ENCODE peak calls at places on chromosome 20, in seven cellular contexts. One of them, this sample, is unnamed.

GRCh38 chr20:36349384-36350170 is 43.4 kb downstream of the DLGAP4 start:
- DNase-seq in OCI-LY7: no peak
- DNase-seq in stimulated activated naive CD4-positive, alpha-beta T cell: no peak
- DNase-seq in EL: peak
- DNase-seq in amniotic stem cell: no peak
- DNase-seq in heart left ventricle: no peak
- DNase-seq in adrenal gland: no peak
- DNase-seq in this sample: no peak

GRCh38 chr20:8474027-8474668 is 342.1 kb downstream of the PLCB1 start:
- DNase-seq in EL: no peak
- DNase-seq in stimulated activated naive CD4-positive, alpha-beta T cell: no peak
- DNase-seq in OCI-LY7: no peak
- DNase-seq in heart left ventricle: no peak
- DNase-seq in adrenal gland: no peak
- DNase-seq in amniotic stem cell: no peak
- DNase-seq in this sample: no peak

GRCh38 chr20:22371843-22372242 is 212.5 kb downstream of the FOXA2 start:
- DNase-seq in OCI-LY7: peak
- DNase-seq in EL: no peak
- DNase-seq in stimulated activated naive CD4-positive, alpha-beta T cell: peak
- DNase-seq in heart left ventricle: no peak
- DNase-seq in adrenal gland: no peak
- DNase-seq in amniotic stem cell: no peak
- DNase-seq in this sample: no peak

GRCh38 chr20:36632487-36633284 is 13.3 kb downstream of the SLA2 start:
- DNase-seq in amniotic stem cell: no peak
- DNase-seq in OCI-LY7: no peak
- DNase-seq in heart left ventricle: no peak
- DNase-seq in EL: no peak
- DNase-seq in stimulated activated naive CD4-positive, alpha-beta T cell: no peak
- DNase-seq in adrenal gland: no peak
- DNase-seq in this sample: no peak

GRCh38 chr20:33689973-33690372 is 3.8 kb upstream of the E2F1 start:
- DNase-seq in stimulated activated naive CD4-positive, alpha-beta T cell: no peak
- DNase-seq in heart left ventricle: no peak
- DNase-seq in adrenal gland: peak
- DNase-seq in OCI-LY7: no peak
- DNase-seq in amniotic stem cell: no peak
- DNase-seq in EL: peak
- DNase-seq in this sample: no peak

GRCh38 chr20:44463466-44463865 is 12.2 kb upstream of the TTPAL start:
- DNase-seq in EL: no peak
- DNase-seq in heart left ventricle: no peak
- DNase-seq in adrenal gland: no peak
- DNase-seq in amniotic stem cell: no peak
- DNase-seq in OCI-LY7: no peak
- DNase-seq in stimulated activated naive CD4-positive, alpha-beta T cell: no peak
- DNase-seq in this sample: no peak

GRCh38 chr20:46022411-46023147 is 6.4 kb upstream of the SLC12A5 start:
- DNase-seq in amniotic stem cell: no peak
- DNase-seq in heart left ventricle: peak
- DNase-seq in OCI-LY7: peak
- DNase-seq in adrenal gland: peak
- DNase-seq in EL: peak
- DNase-seq in stimulated activated naive CD4-positive, alpha-beta T cell: no peak
- DNase-seq in this sample: peak

GRCh38 chr20:24754691-24755090 is 194.4 kb upstream of the CST7 start:
- DNase-seq in OCI-LY7: no peak
- DNase-seq in heart left ventricle: no peak
- DNase-seq in stimulated activated naive CD4-positive, alpha-beta T cell: no peak
- DNase-seq in EL: no peak
- DNase-seq in amniotic stem cell: no peak
- DNase-seq in adrenal gland: no peak
- DNase-seq in this sample: no peak

GRCh38 chr20:13325033-13325432 is 104.0 kb downstream of the ISM1 start:
- DNase-seq in heart left ventricle: no peak
- DNase-seq in adrenal gland: peak
- DNase-seq in EL: peak
- DNase-seq in stimulated activated naive CD4-positive, alpha-beta T cell: no peak
- DNase-seq in OCI-LY7: no peak
- DNase-seq in amniotic stem cell: no peak
- DNase-seq in this sample: no peak

GRCh38 chr20:60086936-60087562 is 128.8 kb downstream of the CDH26 start:
- DNase-seq in heart left ventricle: no peak
- DNase-seq in adrenal gland: no peak
- DNase-seq in amniotic stem cell: no peak
- DNase-seq in stimulated activated naive CD4-positive, alpha-beta T cell: no peak
- DNase-seq in EL: no peak
- DNase-seq in OCI-LY7: no peak
- DNase-seq in this sample: no peak

GRCh38 chr20:25309395-25310267 is 61.7 kb downstream of the PYGB start:
- DNase-seq in OCI-LY7: no peak
- DNase-seq in heart left ventricle: no peak
- DNase-seq in EL: peak
- DNase-seq in amniotic stem cell: peak
- DNase-seq in adrenal gland: peak
- DNase-seq in stimulated activated naive CD4-positive, alpha-beta T cell: no peak
- DNase-seq in this sample: peak

GRCh38 chr20:60172306-60172984 is 214.2 kb downstream of the CDH26 start:
- DNase-seq in heart left ventricle: no peak
- DNase-seq in EL: no peak
- DNase-seq in OCI-LY7: no peak
- DNase-seq in amniotic stem cell: no peak
- DNase-seq in adrenal gland: no peak
- DNase-seq in stimulated activated naive CD4-positive, alpha-beta T cell: no peak
- DNase-seq in this sample: no peak

GRCh38 chr20:57470212-57470522 is 54.8 kb downstream of the CTCFL start:
- DNase-seq in OCI-LY7: peak
- DNase-seq in stimulated activated naive CD4-positive, alpha-beta T cell: no peak
- DNase-seq in EL: no peak
- DNase-seq in heart left ventricle: no peak
- DNase-seq in amniotic stem cell: no peak
- DNase-seq in adrenal gland: no peak
- DNase-seq in this sample: no peak

GRCh38 chr20:7459123-7459522 is 481.1 kb downstream of the HAO1 start:
- DNase-seq in heart left ventricle: no peak
- DNase-seq in adrenal gland: no peak
- DNase-seq in EL: no peak
- DNase-seq in stimulated activated naive CD4-positive, alpha-beta T cell: no peak
- DNase-seq in amniotic stem cell: no peak
- DNase-seq in OCI-LY7: no peak
- DNase-seq in this sample: no peak

GRCh38 chr20:45971425-45971674 is 653 bp downstream of the ZNF335 start:
- DNase-seq in adrenal gland: no peak
- DNase-seq in OCI-LY7: no peak
- DNase-seq in amniotic stem cell: no peak
- DNase-seq in EL: no peak
- DNase-seq in heart left ventricle: no peak
- DNase-seq in stimulated activated naive CD4-positive, alpha-beta T cell: no peak
- DNase-seq in this sample: no peak

GRCh38 chr20:45406260-45407066 is 1.6 kb upstream of the DBNDD2 start:
- DNase-seq in adrenal gland: peak
- DNase-seq in stimulated activated naive CD4-positive, alpha-beta T cell: peak
- DNase-seq in heart left ventricle: peak
- DNase-seq in amniotic stem cell: no peak
- DNase-seq in OCI-LY7: no peak
- DNase-seq in EL: peak
- DNase-seq in this sample: peak

GRCh38 chr20:63740501-63741353 is 1.2 kb downstream of the SLC2A4RG start:
- DNase-seq in OCI-LY7: peak
- DNase-seq in stimulated activated naive CD4-positive, alpha-beta T cell: peak
- DNase-seq in heart left ventricle: peak
- DNase-seq in adrenal gland: peak
- DNase-seq in EL: peak
- DNase-seq in amniotic stem cell: peak
- DNase-seq in this sample: peak

GRCh38 chr20:45059022-45059728 is 41.8 kb downstream of the KCNS1 start:
- DNase-seq in adrenal gland: no peak
- DNase-seq in EL: peak
- DNase-seq in stimulated activated naive CD4-positive, alpha-beta T cell: no peak
- DNase-seq in heart left ventricle: no peak
- DNase-seq in OCI-LY7: no peak
- DNase-seq in amniotic stem cell: no peak
- DNase-seq in this sample: no peak

GRCh38 chr20:17873410-17874270 is 95.0 kb downstream of the SNX5 start:
- DNase-seq in EL: peak
- DNase-seq in adrenal gland: peak
- DNase-seq in amniotic stem cell: peak
- DNase-seq in OCI-LY7: no peak
- DNase-seq in stimulated activated naive CD4-positive, alpha-beta T cell: no peak
- DNase-seq in heart left ventricle: peak
- DNase-seq in this sample: peak

GRCh38 chr20:20366896-20367680 is 816 bp upstream of the INSM1 start:
- DNase-seq in heart left ventricle: no peak
- DNase-seq in OCI-LY7: no peak
- DNase-seq in amniotic stem cell: no peak
- DNase-seq in stimulated activated naive CD4-positive, alpha-beta T cell: no peak
- DNase-seq in adrenal gland: no peak
- DNase-seq in EL: no peak
- DNase-seq in this sample: no peak

GRCh38 chr20:23232679-23233308 is 117.8 kb upstream of the NXT1 start:
- DNase-seq in stimulated activated naive CD4-positive, alpha-beta T cell: no peak
- DNase-seq in adrenal gland: no peak
- DNase-seq in OCI-LY7: no peak
- DNase-seq in heart left ventricle: no peak
- DNase-seq in amniotic stem cell: no peak
- DNase-seq in EL: no peak
- DNase-seq in this sample: no peak

GRCh38 chr20:23412026-23412425 is 9.3 kb downstream of the NAPB start:
- DNase-seq in EL: peak
- DNase-seq in heart left ventricle: no peak
- DNase-seq in OCI-LY7: no peak
- DNase-seq in amniotic stem cell: no peak
- DNase-seq in stimulated activated naive CD4-positive, alpha-beta T cell: no peak
- DNase-seq in adrenal gland: peak
- DNase-seq in this sample: no peak

GRCh38 chr20:39563406-39563805 is 601.3 kb downstream of the DHX35 start:
- DNase-seq in adrenal gland: no peak
- DNase-seq in OCI-LY7: no peak
- DNase-seq in stimulated activated naive CD4-positive, alpha-beta T cell: no peak
- DNase-seq in EL: no peak
- DNase-seq in heart left ventricle: no peak
- DNase-seq in amniotic stem cell: no peak
- DNase-seq in this sample: no peak

GRCh38 chr20:56845546-56846081 is 216.5 kb downstream of the TFAP2C start:
- DNase-seq in adrenal gland: no peak
- DNase-seq in stimulated activated naive CD4-positive, alpha-beta T cell: no peak
- DNase-seq in OCI-LY7: peak
- DNase-seq in heart left ventricle: no peak
- DNase-seq in EL: no peak
- DNase-seq in amniotic stem cell: no peak
- DNase-seq in this sample: no peak

GRCh38 chr20:58032599-58032998 is 195.9 kb downstream of the ANKRD60 start:
- DNase-seq in heart left ventricle: no peak
- DNase-seq in adrenal gland: no peak
- DNase-seq in stimulated activated naive CD4-positive, alpha-beta T cell: no peak
- DNase-seq in OCI-LY7: no peak
- DNase-seq in EL: no peak
- DNase-seq in amniotic stem cell: no peak
- DNase-seq in this sample: no peak

GRCh38 chr20:6906871-6907270 is 139.4 kb downstream of the BMP2 start:
- DNase-seq in amniotic stem cell: no peak
- DNase-seq in adrenal gland: no peak
- DNase-seq in EL: no peak
- DNase-seq in OCI-LY7: no peak
- DNase-seq in heart left ventricle: no peak
- DNase-seq in stimulated activated naive CD4-positive, alpha-beta T cell: no peak
- DNase-seq in this sample: no peak

GRCh38 chr20:24622856-24623255 is 153.4 kb downstream of the SYNDIG1 start:
- DNase-seq in OCI-LY7: no peak
- DNase-seq in heart left ventricle: no peak
- DNase-seq in amniotic stem cell: no peak
- DNase-seq in stimulated activated naive CD4-positive, alpha-beta T cell: no peak
- DNase-seq in EL: no peak
- DNase-seq in adrenal gland: no peak
- DNase-seq in this sample: no peak

GRCh38 chr20:39429716-39430115 is 467.6 kb downstream of the DHX35 start:
- DNase-seq in amniotic stem cell: no peak
- DNase-seq in adrenal gland: peak
- DNase-seq in EL: peak
- DNase-seq in stimulated activated naive CD4-positive, alpha-beta T cell: no peak
- DNase-seq in OCI-LY7: peak
- DNase-seq in heart left ventricle: no peak
- DNase-seq in this sample: no peak

GRCh38 chr20:49843770-49844169 is 31.1 kb downstream of the SLC9A8 start:
- DNase-seq in amniotic stem cell: no peak
- DNase-seq in EL: no peak
- DNase-seq in OCI-LY7: no peak
- DNase-seq in adrenal gland: no peak
- DNase-seq in heart left ventricle: no peak
- DNase-seq in stimulated activated naive CD4-positive, alpha-beta T cell: no peak
- DNase-seq in this sample: no peak

GRCh38 chr20:19815553-19815991 is 57.5 kb downstream of the RIN2 start:
- DNase-seq in amniotic stem cell: peak
- DNase-seq in heart left ventricle: peak
- DNase-seq in EL: peak
- DNase-seq in stimulated activated naive CD4-positive, alpha-beta T cell: no peak
- DNase-seq in adrenal gland: peak
- DNase-seq in OCI-LY7: peak
- DNase-seq in this sample: no peak

GRCh38 chr20:7637184-7637583 is 303.1 kb downstream of the HAO1 start:
- DNase-seq in amniotic stem cell: no peak
- DNase-seq in heart left ventricle: no peak
- DNase-seq in OCI-LY7: no peak
- DNase-seq in adrenal gland: no peak
- DNase-seq in stimulated activated naive CD4-positive, alpha-beta T cell: no peak
- DNase-seq in EL: no peak
- DNase-seq in this sample: no peak

This sample was measured in transverse colon.